ENCODE peak calls at places on chromosomes 5 and 9, in nine cellular contexts. One of them, this sample, is unnamed.
A peak's percentile ranks its signal among the peaks of the same experiment; 100 is the strongest.

GRCh38 chr5:120600639-120601038 is 136.5 kb downstream of the PRR16 start:
- DNase-seq in HFFc6: no peak
- DNase-seq in adrenal gland: no peak
- DNase-seq in right atrium auricular region: no peak
- DNase-seq in tibial artery: no peak
- DNase-seq in suprapubic skin: no peak
- DNase-seq in AG09319: no peak
- DNase-seq in tibial nerve: no peak
- DNase-seq in fibroblast of lung: no peak
- DNase-seq in this sample: no peak

GRCh38 chr9:132546148-132547051 is 36.0 kb upstream of the BARHL1 start:
- DNase-seq in suprapubic skin: no peak
- DNase-seq in AG09319: no peak
- DNase-seq in right atrium auricular region: no peak
- DNase-seq in tibial nerve: no peak
- DNase-seq in tibial artery: no peak
- DNase-seq in adrenal gland: no peak
- DNase-seq in fibroblast of lung: peak; percentile 25
- DNase-seq in HFFc6: no peak
- DNase-seq in this sample: peak; percentile 59

GRCh38 chr5:122773615-122774014 is 1.3 kb upstream of the SNX2 start:
- DNase-seq in AG09319: no peak
- DNase-seq in tibial nerve: no peak
- DNase-seq in right atrium auricular region: no peak
- DNase-seq in adrenal gland: no peak
- DNase-seq in suprapubic skin: no peak
- DNase-seq in tibial artery: no peak
- DNase-seq in HFFc6: no peak
- DNase-seq in fibroblast of lung: no peak
- DNase-seq in this sample: no peak

GRCh38 chr9:82763631-82764030 is 299.3 kb downstream of the RASEF start:
- DNase-seq in suprapubic skin: no peak
- DNase-seq in tibial artery: no peak
- DNase-seq in right atrium auricular region: no peak
- DNase-seq in tibial nerve: no peak
- DNase-seq in AG09319: no peak
- DNase-seq in fibroblast of lung: no peak
- DNase-seq in HFFc6: no peak
- DNase-seq in adrenal gland: no peak
- DNase-seq in this sample: no peak

GRCh38 chr9:137306546-137307254 is 4.6 kb upstream of the NRARP start:
- DNase-seq in tibial nerve: no peak
- DNase-seq in right atrium auricular region: no peak
- DNase-seq in adrenal gland: peak; percentile 33
- DNase-seq in tibial artery: no peak
- DNase-seq in AG09319: no peak
- DNase-seq in fibroblast of lung: no peak
- DNase-seq in HFFc6: no peak
- DNase-seq in suprapubic skin: peak; percentile 75
- DNase-seq in this sample: no peak

GRCh38 chr5:160290751-160291150 is 21.6 kb downstream of the CCNJL start:
- DNase-seq in tibial nerve: no peak
- DNase-seq in adrenal gland: no peak
- DNase-seq in right atrium auricular region: no peak
- DNase-seq in suprapubic skin: no peak
- DNase-seq in tibial artery: no peak
- DNase-seq in AG09319: no peak
- DNase-seq in HFFc6: no peak
- DNase-seq in fibroblast of lung: no peak
- DNase-seq in this sample: no peak

GRCh38 chr5:175893466-175893865 is 22.1 kb downstream of the CPLX2 start:
- DNase-seq in fibroblast of lung: no peak
- DNase-seq in HFFc6: no peak
- DNase-seq in suprapubic skin: no peak
- DNase-seq in tibial artery: no peak
- DNase-seq in AG09319: no peak
- DNase-seq in tibial nerve: no peak
- DNase-seq in adrenal gland: no peak
- DNase-seq in right atrium auricular region: no peak
- DNase-seq in this sample: no peak

GRCh38 chr9:13267743-13268142 is 11.7 kb downstream of the MPDZ start:
- DNase-seq in adrenal gland: no peak
- DNase-seq in suprapubic skin: no peak
- DNase-seq in right atrium auricular region: no peak
- DNase-seq in HFFc6: peak; percentile 86
- DNase-seq in AG09319: no peak
- DNase-seq in tibial artery: no peak
- DNase-seq in fibroblast of lung: peak; percentile 80
- DNase-seq in tibial nerve: no peak
- DNase-seq in this sample: no peak

GRCh38 chr9:28801144-28801799 is 1228.0 kb upstream of the C9orf72 start:
- DNase-seq in HFFc6: no peak
- DNase-seq in tibial artery: no peak
- DNase-seq in tibial nerve: no peak
- DNase-seq in adrenal gland: no peak
- DNase-seq in suprapubic skin: no peak
- DNase-seq in right atrium auricular region: no peak
- DNase-seq in AG09319: no peak
- DNase-seq in fibroblast of lung: no peak
- DNase-seq in this sample: no peak

GRCh38 chr5:43110606-43111170 is 10.0 kb upstream of the ZNF131 start:
- DNase-seq in tibial artery: no peak
- DNase-seq in tibial nerve: no peak
- DNase-seq in AG09319: no peak
- DNase-seq in HFFc6: no peak
- DNase-seq in suprapubic skin: no peak
- DNase-seq in right atrium auricular region: no peak
- DNase-seq in fibroblast of lung: no peak
- DNase-seq in adrenal gland: no peak
- DNase-seq in this sample: peak; percentile 46

GRCh38 chr5:93721045-93721444 is 20.4 kb downstream of the POU5F2 start:
- DNase-seq in tibial nerve: no peak
- DNase-seq in right atrium auricular region: no peak
- DNase-seq in fibroblast of lung: no peak
- DNase-seq in adrenal gland: no peak
- DNase-seq in HFFc6: no peak
- DNase-seq in AG09319: no peak
- DNase-seq in tibial artery: no peak
- DNase-seq in suprapubic skin: no peak
- DNase-seq in this sample: no peak

GRCh38 chr5:9833871-9834270 is 203.7 kb upstream of the TAS2R1 start:
- DNase-seq in suprapubic skin: no peak
- DNase-seq in AG09319: no peak
- DNase-seq in fibroblast of lung: no peak
- DNase-seq in adrenal gland: no peak
- DNase-seq in tibial nerve: no peak
- DNase-seq in HFFc6: no peak
- DNase-seq in right atrium auricular region: no peak
- DNase-seq in tibial artery: no peak
- DNase-seq in this sample: no peak

GRCh38 chr5:143679777-143680176 is 132.2 kb upstream of the HMHB1 start:
- DNase-seq in suprapubic skin: no peak
- DNase-seq in adrenal gland: no peak
- DNase-seq in AG09319: no peak
- DNase-seq in fibroblast of lung: no peak
- DNase-seq in HFFc6: peak; percentile 72
- DNase-seq in tibial artery: no peak
- DNase-seq in tibial nerve: no peak
- DNase-seq in right atrium auricular region: no peak
- DNase-seq in this sample: no peak

GRCh38 chr5:98454904-98455303 is 318.6 kb upstream of the RGMB start:
- DNase-seq in fibroblast of lung: peak; percentile 95
- DNase-seq in suprapubic skin: no peak
- DNase-seq in AG09319: peak; percentile 86
- DNase-seq in adrenal gland: no peak
- DNase-seq in tibial artery: no peak
- DNase-seq in right atrium auricular region: no peak
- DNase-seq in HFFc6: peak; percentile 96
- DNase-seq in tibial nerve: no peak
- DNase-seq in this sample: no peak

GRCh38 chr5:102625446-102625845 is 126.6 kb upstream of the SLCO6A1 start:
- DNase-seq in AG09319: no peak
- DNase-seq in HFFc6: no peak
- DNase-seq in right atrium auricular region: no peak
- DNase-seq in fibroblast of lung: no peak
- DNase-seq in adrenal gland: no peak
- DNase-seq in tibial nerve: no peak
- DNase-seq in tibial artery: no peak
- DNase-seq in suprapubic skin: no peak
- DNase-seq in this sample: no peak

GRCh38 chr5:78507531-78507930 is 141.0 kb downstream of the LHFPL2 start:
- DNase-seq in fibroblast of lung: no peak
- DNase-seq in HFFc6: no peak
- DNase-seq in suprapubic skin: no peak
- DNase-seq in tibial nerve: no peak
- DNase-seq in adrenal gland: no peak
- DNase-seq in right atrium auricular region: no peak
- DNase-seq in AG09319: no peak
- DNase-seq in tibial artery: no peak
- DNase-seq in this sample: no peak

GRCh38 chr5:155960177-155960576 is 366.8 kb upstream of the SGCD start:
- DNase-seq in right atrium auricular region: no peak
- DNase-seq in HFFc6: no peak
- DNase-seq in adrenal gland: no peak
- DNase-seq in tibial nerve: no peak
- DNase-seq in suprapubic skin: no peak
- DNase-seq in fibroblast of lung: no peak
- DNase-seq in tibial artery: no peak
- DNase-seq in AG09319: no peak
- DNase-seq in this sample: no peak
- TF ChIP-seq CTCF in right atrium auricular region: no peak
- TF ChIP-seq CTCF in HFFc6: no peak
- TF ChIP-seq CTCF in adrenal gland: no peak
- TF ChIP-seq CTCF in tibial nerve: no peak
- TF ChIP-seq CTCF in suprapubic skin: no peak
- TF ChIP-seq CTCF in fibroblast of lung: no peak
- TF ChIP-seq CTCF in tibial artery: no peak
- TF ChIP-seq CTCF in AG09319: no peak
- TF ChIP-seq CTCF in this sample: no peak

GRCh38 chr5:33343661-33344327 is 97.0 kb upstream of the TARS1 start:
- DNase-seq in tibial artery: no peak
- DNase-seq in tibial nerve: no peak
- DNase-seq in AG09319: peak; percentile 63
- DNase-seq in HFFc6: peak; percentile 80
- DNase-seq in suprapubic skin: no peak
- DNase-seq in adrenal gland: no peak
- DNase-seq in right atrium auricular region: no peak
- DNase-seq in fibroblast of lung: peak; percentile 86
- DNase-seq in this sample: no peak
- TF ChIP-seq CTCF in tibial artery: no peak
- TF ChIP-seq CTCF in tibial nerve: no peak
- TF ChIP-seq CTCF in AG09319: no peak
- TF ChIP-seq CTCF in HFFc6: no peak
- TF ChIP-seq CTCF in suprapubic skin: no peak
- TF ChIP-seq CTCF in adrenal gland: no peak
- TF ChIP-seq CTCF in right atrium auricular region: no peak
- TF ChIP-seq CTCF in fibroblast of lung: no peak
- TF ChIP-seq CTCF in this sample: no peak

GRCh38 chr5:79853003-79853402 is 138.1 kb downstream of the MTX3 start:
- DNase-seq in fibroblast of lung: no peak
- DNase-seq in HFFc6: no peak
- DNase-seq in AG09319: no peak
- DNase-seq in right atrium auricular region: no peak
- DNase-seq in tibial nerve: no peak
- DNase-seq in adrenal gland: no peak
- DNase-seq in suprapubic skin: no peak
- DNase-seq in tibial artery: no peak
- DNase-seq in this sample: no peak

GRCh38 chr5:79850941-79851693 is 139.9 kb downstream of the MTX3 start:
- DNase-seq in tibial nerve: no peak
- DNase-seq in HFFc6: no peak
- DNase-seq in tibial artery: no peak
- DNase-seq in right atrium auricular region: no peak
- DNase-seq in fibroblast of lung: no peak
- DNase-seq in adrenal gland: no peak
- DNase-seq in AG09319: no peak
- DNase-seq in suprapubic skin: no peak
- DNase-seq in this sample: no peak

GRCh38 chr5:79856456-79857055 is 134.5 kb downstream of the MTX3 start:
- DNase-seq in tibial nerve: no peak
- DNase-seq in right atrium auricular region: no peak
- DNase-seq in HFFc6: no peak
- DNase-seq in tibial artery: no peak
- DNase-seq in AG09319: no peak
- DNase-seq in suprapubic skin: no peak
- DNase-seq in fibroblast of lung: no peak
- DNase-seq in adrenal gland: no peak
- DNase-seq in this sample: no peak

GRCh38 chr5:79851694-79852006 is 139.4 kb downstream of the MTX3 start:
- DNase-seq in tibial nerve: no peak
- DNase-seq in suprapubic skin: no peak
- DNase-seq in fibroblast of lung: no peak
- DNase-seq in HFFc6: no peak
- DNase-seq in right atrium auricular region: no peak
- DNase-seq in AG09319: no peak
- DNase-seq in adrenal gland: no peak
- DNase-seq in tibial artery: no peak
- DNase-seq in this sample: no peak

DNA sequence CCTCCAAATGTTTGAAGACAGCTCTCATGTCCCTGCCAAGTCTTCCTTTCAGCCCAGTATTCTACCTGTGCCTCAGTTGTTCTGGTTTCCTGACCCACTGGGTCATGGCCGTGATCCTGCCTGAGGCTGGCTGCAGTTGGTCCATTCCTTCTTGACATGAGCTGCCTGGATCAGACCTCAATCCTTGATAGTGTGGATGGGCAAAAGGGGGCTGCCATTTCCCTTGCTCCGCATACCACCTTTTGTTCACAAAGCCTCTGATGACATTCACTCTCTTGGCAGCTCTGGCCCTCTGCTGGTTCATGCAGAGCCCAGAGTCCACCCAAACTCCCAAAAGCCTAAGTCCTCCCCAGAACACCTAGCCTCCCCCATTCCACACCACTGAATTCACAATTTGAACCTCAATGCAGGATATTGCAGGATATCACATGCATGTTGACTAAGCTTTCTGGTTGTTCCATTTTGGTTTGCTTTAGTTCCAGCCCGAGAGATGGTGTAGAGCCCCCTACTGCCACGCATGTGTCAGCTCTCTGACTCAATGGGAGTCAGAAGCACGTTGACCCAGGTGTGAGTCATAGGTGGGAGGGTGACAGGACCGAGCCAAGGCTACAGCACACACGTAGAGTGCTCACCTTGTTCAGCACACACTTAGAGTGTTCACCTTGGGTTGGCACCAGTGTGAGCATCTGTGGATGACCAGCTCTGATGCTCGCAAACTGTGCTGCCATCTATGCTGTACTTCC is 137.2 kb downstream of the MTX3 start:
- DNase-seq in suprapubic skin: no peak
- DNase-seq in adrenal gland: no peak
- DNase-seq in fibroblast of lung: no peak
- DNase-seq in right atrium auricular region: no peak
- DNase-seq in AG09319: no peak
- DNase-seq in tibial artery: no peak
- DNase-seq in tibial nerve: no peak
- DNase-seq in HFFc6: peak; percentile 13
- DNase-seq in this sample: peak; percentile 44
- TF ChIP-seq CTCF in suprapubic skin: no peak
- TF ChIP-seq CTCF in adrenal gland: no peak
- TF ChIP-seq CTCF in fibroblast of lung: no peak
- TF ChIP-seq CTCF in right atrium auricular region: no peak
- TF ChIP-seq CTCF in AG09319: no peak
- TF ChIP-seq CTCF in tibial artery: no peak
- TF ChIP-seq CTCF in tibial nerve: no peak
- TF ChIP-seq CTCF in HFFc6: peak; percentile 21
- TF ChIP-seq CTCF in this sample: no peak

GRCh38 chr5:150628936-150629485 is 11.4 kb upstream of the SYNPO start:
- DNase-seq in HFFc6: no peak
- DNase-seq in tibial nerve: no peak
- DNase-seq in AG09319: no peak
- DNase-seq in fibroblast of lung: no peak
- DNase-seq in adrenal gland: no peak
- DNase-seq in right atrium auricular region: no peak
- DNase-seq in suprapubic skin: no peak
- DNase-seq in tibial artery: no peak
- DNase-seq in this sample: no peak
- TF ChIP-seq CTCF in HFFc6: no peak
- TF ChIP-seq CTCF in tibial nerve: no peak
- TF ChIP-seq CTCF in AG09319: no peak
- TF ChIP-seq CTCF in fibroblast of lung: no peak
- TF ChIP-seq CTCF in adrenal gland: no peak
- TF ChIP-seq CTCF in right atrium auricular region: no peak
- TF ChIP-seq CTCF in suprapubic skin: no peak
- TF ChIP-seq CTCF in tibial artery: no peak
- TF ChIP-seq CTCF in this sample: no peak

This sample was measured in Calu3.